ENCODE peak calls at places on chromosome 14, in four cellular contexts. One of them, this sample, is unnamed.

GRCh38 chr14:24428628-24429394 is 657 bp downstream of the CBLN3 start:
- DNase-seq in esophagus squamous epithelium: no peak
- DNase-seq in heart right ventricle: no peak
- DNase-seq in HepG2: no peak
- DNase-seq in this sample: no peak

GRCh38 chr14:80425686-80426085 is 214.4 kb upstream of the DIO2 start:
- DNase-seq in heart right ventricle: no peak
- DNase-seq in HepG2: no peak
- DNase-seq in esophagus squamous epithelium: no peak
- DNase-seq in this sample: no peak

GRCh38 chr14:33839193-33840076 is 111.4 kb downstream of the EGLN3 start:
- DNase-seq in esophagus squamous epithelium: no peak
- DNase-seq in HepG2: peak; percentile 58
- DNase-seq in heart right ventricle: peak; percentile 25
- DNase-seq in this sample: peak; percentile 43

GRCh38 chr14:88049271-88049670 is 44.3 kb downstream of the GPR65 start:
- DNase-seq in esophagus squamous epithelium: no peak
- DNase-seq in HepG2: no peak
- DNase-seq in heart right ventricle: no peak
- DNase-seq in this sample: no peak

GRCh38 chr14:74350211-74350943 is 2.1 kb downstream of the VRTN start:
- DNase-seq in heart right ventricle: no peak
- DNase-seq in esophagus squamous epithelium: no peak
- DNase-seq in HepG2: no peak
- DNase-seq in this sample: no peak

GRCh38 chr14:31360919-31361662 is 59.3 kb downstream of the HEATR5A start:
- DNase-seq in esophagus squamous epithelium: no peak
- DNase-seq in HepG2: no peak
- DNase-seq in heart right ventricle: no peak
- DNase-seq in this sample: no peak

GRCh38 chr14:89123851-89124250 is 293.2 kb downstream of the FOXN3 start:
- DNase-seq in esophagus squamous epithelium: no peak
- DNase-seq in heart right ventricle: no peak
- DNase-seq in HepG2: no peak
- DNase-seq in this sample: no peak

GRCh38 chr14:102508774-102509743 is 517 bp downstream of the ANKRD9 start:
- DNase-seq in HepG2: no peak
- DNase-seq in esophagus squamous epithelium: no peak
- DNase-seq in heart right ventricle: peak; percentile 77
- DNase-seq in this sample: no peak

GRCh38 chr14:35140718-35141581 is 18.6 kb downstream of the PRORP start:
- DNase-seq in HepG2: peak; percentile 68
- DNase-seq in esophagus squamous epithelium: no peak
- DNase-seq in heart right ventricle: no peak
- DNase-seq in this sample: no peak

GRCh38 chr14:64993263-64993662 is 6.6 kb downstream of the FNTB start:
- DNase-seq in heart right ventricle: no peak
- DNase-seq in HepG2: no peak
- DNase-seq in esophagus squamous epithelium: no peak
- DNase-seq in this sample: no peak

GRCh38 chr14:74945261-74945851 is 10.0 kb downstream of the PGF start:
- DNase-seq in heart right ventricle: no peak
- DNase-seq in esophagus squamous epithelium: no peak
- DNase-seq in HepG2: no peak
- DNase-seq in this sample: no peak

GRCh38 chr14:101228949-101229541 is 325.5 kb upstream of the RTL1 start:
- DNase-seq in esophagus squamous epithelium: no peak
- DNase-seq in heart right ventricle: no peak
- DNase-seq in HepG2: no peak
- DNase-seq in this sample: no peak

GRCh38 chr14:37013116-37013515 is 159.3 kb downstream of the SLC25A21 start:
- DNase-seq in heart right ventricle: no peak
- DNase-seq in HepG2: no peak
- DNase-seq in esophagus squamous epithelium: no peak
- DNase-seq in this sample: no peak

GRCh38 chr14:49581961-49582210 is 4.3 kb downstream of the RPS29 start:
- DNase-seq in esophagus squamous epithelium: no peak
- DNase-seq in HepG2: no peak
- DNase-seq in heart right ventricle: no peak
- DNase-seq in this sample: no peak

DNA sequence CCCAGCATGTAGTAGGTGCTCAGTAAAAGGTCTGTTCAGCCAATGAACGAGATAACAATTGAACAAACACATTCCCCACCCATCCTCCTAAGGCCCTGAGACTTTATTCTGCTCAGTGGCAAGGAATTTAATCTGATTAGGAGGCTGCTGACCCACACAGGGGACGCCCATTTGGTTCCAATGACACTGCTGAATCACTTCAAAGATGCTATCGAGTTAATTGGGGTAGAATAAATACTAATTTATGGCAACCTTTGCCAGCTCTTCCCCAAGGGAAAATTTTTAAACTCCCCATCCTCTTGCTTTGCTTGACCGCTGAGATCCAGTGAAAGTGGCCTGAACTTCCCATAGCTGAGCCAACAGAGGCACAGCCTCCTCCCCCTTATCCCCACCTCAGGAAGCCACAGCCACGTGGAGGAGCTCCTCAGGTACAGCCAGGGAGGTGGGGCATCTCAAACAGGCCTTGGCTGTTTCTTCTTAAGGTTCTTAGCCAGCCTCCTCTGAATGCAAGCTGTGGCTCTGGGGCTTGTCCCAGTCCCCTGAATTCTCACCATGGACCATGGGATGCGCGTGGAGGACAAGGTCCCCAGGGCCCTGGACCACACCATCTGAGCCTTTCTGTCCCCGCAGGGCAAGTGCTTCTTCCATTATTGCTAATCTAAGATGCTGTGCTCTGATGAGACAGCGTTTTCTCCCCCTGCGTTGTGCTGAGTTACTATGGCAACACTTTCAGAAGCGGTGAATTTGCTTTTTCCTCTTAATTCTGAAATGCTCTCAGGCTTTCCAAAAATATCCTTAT is 26.7 kb downstream of the C14orf132 start:
- DNase-seq in HepG2: no peak
- DNase-seq in heart right ventricle: no peak
- DNase-seq in esophagus squamous epithelium: no peak
- DNase-seq in this sample: no peak
- H3K27ac ChIP-seq in HepG2: no peak overlapping the region
- H3K27ac ChIP-seq in heart right ventricle: no peak overlapping the region
- H3K27ac ChIP-seq in esophagus squamous epithelium: no peak overlapping the region
- H3K27ac ChIP-seq in this sample: peak overlapping the region; percentile 60

DNA sequence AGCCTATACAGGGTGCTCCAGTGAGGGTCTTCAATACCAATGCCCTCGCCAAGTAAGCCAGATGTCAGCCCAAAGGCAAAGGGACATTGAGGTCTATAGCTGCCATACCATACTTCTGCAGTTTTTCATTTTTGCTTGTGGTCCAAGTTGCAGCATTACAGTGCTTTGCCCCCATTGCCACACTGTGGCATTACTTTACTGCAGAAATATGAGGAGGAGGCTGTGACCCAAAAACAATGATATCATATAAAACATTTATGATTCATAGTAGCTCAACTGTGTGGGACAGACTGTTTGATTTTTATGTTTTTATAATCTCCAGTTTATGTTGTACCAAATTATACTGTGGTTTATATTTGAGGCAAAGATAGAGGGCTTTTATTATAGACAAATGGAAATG is 64.1 kb downstream of the KIAA0586 start:
- DNase-seq in HepG2: no peak
- DNase-seq in esophagus squamous epithelium: no peak
- DNase-seq in heart right ventricle: no peak
- DNase-seq in this sample: no peak
- H3K27ac ChIP-seq in HepG2: no peak overlapping the region
- H3K27ac ChIP-seq in esophagus squamous epithelium: no peak overlapping the region
- H3K27ac ChIP-seq in heart right ventricle: no peak overlapping the region
- H3K27ac ChIP-seq in this sample: no peak overlapping the region

GRCh38 chr14:61531741-61532505 is 163.4 kb upstream of the HIF1A start:
- DNase-seq in HepG2: no peak
- DNase-seq in esophagus squamous epithelium: no peak
- DNase-seq in heart right ventricle: no peak
- DNase-seq in this sample: no peak
- H3K27ac ChIP-seq in HepG2: no peak overlapping the region
- H3K27ac ChIP-seq in esophagus squamous epithelium: peak overlapping the region; percentile 42
- H3K27ac ChIP-seq in heart right ventricle: peak overlapping the region; percentile 38
- H3K27ac ChIP-seq in this sample: no peak overlapping the region

GRCh38 chr14:97706814-97707213 is 909.6 kb downstream of the VRK1 start:
- DNase-seq in esophagus squamous epithelium: no peak
- DNase-seq in heart right ventricle: no peak
- DNase-seq in HepG2: no peak
- DNase-seq in this sample: no peak

GRCh38 chr14:97704316-97704715 is 907.1 kb downstream of the VRK1 start:
- DNase-seq in heart right ventricle: no peak
- DNase-seq in HepG2: no peak
- DNase-seq in esophagus squamous epithelium: no peak
- DNase-seq in this sample: no peak

GRCh38 chr14:97705976-97706375 is 908.8 kb downstream of the VRK1 start:
- DNase-seq in HepG2: no peak
- DNase-seq in esophagus squamous epithelium: no peak
- DNase-seq in heart right ventricle: no peak
- DNase-seq in this sample: no peak

GRCh38 chr14:97705107-97705506 is 907.9 kb downstream of the VRK1 start:
- DNase-seq in HepG2: no peak
- DNase-seq in esophagus squamous epithelium: no peak
- DNase-seq in heart right ventricle: no peak
- DNase-seq in this sample: no peak

DNA sequence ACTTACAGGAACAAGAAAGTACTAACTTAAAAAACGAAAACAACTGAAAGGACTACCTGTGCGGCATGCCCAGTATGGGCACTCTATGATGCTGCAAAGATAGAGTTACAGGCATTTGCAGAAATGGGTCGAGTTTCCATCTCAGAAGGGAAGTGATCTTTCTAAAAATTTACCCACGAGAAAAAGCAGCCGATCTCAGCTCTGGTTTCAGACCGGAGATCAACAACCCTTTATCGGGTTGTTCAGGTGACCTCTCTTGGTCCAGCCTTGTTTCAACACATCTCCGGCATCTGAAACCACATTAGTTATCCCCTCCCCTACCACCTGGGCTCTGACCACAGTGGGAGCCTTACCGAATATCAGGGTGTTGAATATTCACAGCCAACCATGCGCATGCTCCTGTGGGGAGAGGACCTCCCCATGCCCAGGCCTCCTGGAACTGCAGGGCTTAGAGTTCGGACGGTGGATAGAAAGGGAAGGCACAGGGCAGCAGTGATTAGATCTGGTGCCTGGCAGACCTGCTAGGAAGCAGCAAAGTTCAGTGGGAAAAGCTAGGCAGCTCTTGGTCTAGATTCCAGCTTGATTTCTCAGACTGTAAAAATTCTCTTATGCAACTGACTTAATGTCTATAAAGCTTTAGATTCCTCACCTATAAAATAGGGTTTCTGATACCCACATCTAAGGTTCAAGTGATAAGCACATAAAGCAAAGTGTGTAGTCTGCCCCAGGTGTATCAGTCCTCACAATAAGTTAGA is 906.0 kb downstream of the VRK1 start:
- DNase-seq in heart right ventricle: no peak
- DNase-seq in HepG2: no peak
- DNase-seq in esophagus squamous epithelium: no peak
- DNase-seq in this sample: no peak
- H3K27ac ChIP-seq in heart right ventricle: peak overlapping the region; percentile 78
- H3K27ac ChIP-seq in HepG2: no peak overlapping the region
- H3K27ac ChIP-seq in esophagus squamous epithelium: no peak overlapping the region
- H3K27ac ChIP-seq in this sample: no peak overlapping the region

GRCh38 chr14:91350813-91351507 is 66.7 kb downstream of the CCDC88C start:
- DNase-seq in heart right ventricle: no peak
- DNase-seq in HepG2: no peak
- DNase-seq in esophagus squamous epithelium: no peak
- DNase-seq in this sample: no peak

GRCh38 chr14:91350483-91350812 is 67.2 kb downstream of the CCDC88C start:
- DNase-seq in HepG2: no peak
- DNase-seq in esophagus squamous epithelium: no peak
- DNase-seq in heart right ventricle: no peak
- DNase-seq in this sample: no peak

GRCh38 chr14:91352696-91353692 is 64.6 kb downstream of the CCDC88C start:
- DNase-seq in heart right ventricle: no peak
- DNase-seq in HepG2: no peak
- DNase-seq in esophagus squamous epithelium: no peak
- DNase-seq in this sample: no peak

GRCh38 chr14:91351508-91351853 is 66.1 kb downstream of the CCDC88C start:
- DNase-seq in esophagus squamous epithelium: no peak
- DNase-seq in HepG2: no peak
- DNase-seq in heart right ventricle: no peak
- DNase-seq in this sample: no peak

DNA sequence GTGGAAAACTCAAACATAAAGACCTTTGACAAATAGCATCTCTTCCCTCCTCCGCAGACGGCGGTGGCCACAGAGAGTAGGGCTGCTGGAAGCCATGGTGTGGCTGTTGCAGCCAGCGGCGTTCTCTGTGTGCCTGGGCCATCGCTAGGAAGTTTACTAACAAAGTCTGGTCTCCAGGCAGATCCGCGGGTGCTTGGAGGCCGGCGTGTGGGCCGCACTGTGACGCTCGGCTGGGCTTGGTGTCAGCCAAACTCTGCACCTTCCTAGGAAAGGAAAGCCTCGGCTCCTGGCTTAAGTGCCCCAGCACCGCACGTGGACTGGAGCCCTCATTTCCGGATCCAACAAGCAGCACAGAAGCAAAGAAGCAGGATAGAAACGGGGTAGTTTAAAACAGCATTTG is 65.5 kb downstream of the CCDC88C start:
- DNase-seq in HepG2: no peak
- DNase-seq in heart right ventricle: peak; percentile 63
- DNase-seq in esophagus squamous epithelium: no peak
- DNase-seq in this sample: no peak
- H3K27ac ChIP-seq in HepG2: no peak overlapping the region
- H3K27ac ChIP-seq in heart right ventricle: peak overlapping the region; percentile 71
- H3K27ac ChIP-seq in esophagus squamous epithelium: peak overlapping the region; percentile 84
- H3K27ac ChIP-seq in this sample: peak overlapping the region; percentile 89

DNA sequence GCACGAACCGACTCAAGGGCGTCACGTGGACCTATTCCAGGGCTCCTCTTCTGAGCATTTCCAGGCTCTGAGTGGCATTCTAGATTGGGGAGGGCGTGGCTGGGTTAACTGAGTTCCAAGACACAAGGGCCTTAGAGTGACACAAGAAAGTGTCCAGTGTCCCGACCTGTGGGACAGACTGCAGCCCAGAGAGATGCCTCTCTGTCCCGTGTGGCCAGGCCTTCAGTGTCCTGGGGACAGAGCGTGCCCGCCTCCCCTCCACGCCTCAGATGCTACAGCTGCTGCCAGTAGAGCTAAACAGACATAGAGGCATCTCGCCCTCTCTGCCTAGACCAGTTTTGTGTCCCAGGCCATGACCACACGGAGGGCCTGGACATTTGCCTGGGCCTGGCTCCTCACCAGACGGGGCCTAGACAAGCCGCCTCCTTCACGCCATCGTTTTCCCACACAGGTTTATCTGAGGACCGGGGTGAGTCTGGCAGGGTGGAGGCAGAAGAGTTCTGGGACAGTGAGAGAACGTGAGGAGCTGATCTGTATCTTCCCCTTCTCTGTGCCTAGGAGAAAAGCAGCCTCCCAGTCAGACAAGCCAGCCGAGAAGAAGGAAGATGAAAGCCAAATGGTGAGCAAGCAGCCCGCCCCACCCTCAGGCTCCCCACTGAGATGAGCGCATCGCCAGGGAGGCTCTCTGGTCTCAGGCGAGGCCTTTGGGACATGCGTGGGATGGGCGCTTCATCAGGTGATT is 27.1 kb downstream of the DEGS2 start:
- DNase-seq in heart right ventricle: no peak
- DNase-seq in esophagus squamous epithelium: no peak
- DNase-seq in HepG2: no peak
- DNase-seq in this sample: no peak
- H3K27ac ChIP-seq in heart right ventricle: no peak overlapping the region
- H3K27ac ChIP-seq in esophagus squamous epithelium: peak overlapping the region; percentile 55
- H3K27ac ChIP-seq in HepG2: no peak overlapping the region
- H3K27ac ChIP-seq in this sample: no peak overlapping the region

GRCh38 chr14:22291406-22291805 is 297.6 kb downstream of the DAD1 start:
- DNase-seq in HepG2: no peak
- DNase-seq in esophagus squamous epithelium: no peak
- DNase-seq in heart right ventricle: no peak
- DNase-seq in this sample: no peak
- H3K27ac ChIP-seq in HepG2: no peak overlapping the region
- H3K27ac ChIP-seq in esophagus squamous epithelium: no peak overlapping the region
- H3K27ac ChIP-seq in heart right ventricle: no peak overlapping the region
- H3K27ac ChIP-seq in this sample: no peak overlapping the region

This sample was measured in caudate nucleus.